ENCODE peak calls at places on chromosome 12, in six cellular contexts. O is lung; T is heart left ventricle; P is neural progenitor cell; D is cardiac muscle cell; G is CD4-positive, alpha-beta T cell. E is an unnamed sample.

GRCh38 chr12:50017047-50017446 is 8.2 kb downstream of the RACGAP1 start:
- DNase-seq in P (no peak), G (no peak), D (peak; percentile 14), T (peak; percentile 56), O (peak; percentile 72), E (peak; percentile 94)

GRCh38 chr12:6076340-6076739 is 48.1 kb downstream of the VWF start:
- DNase-seq in P (no peak), O (no peak), G (no peak), T (no peak), D (no peak), E (no peak)

GRCh38 chr12:64480148-64480547 is 28.2 kb downstream of the TBK1 start:
- DNase-seq in O (no peak), D (no peak), P (no peak), G (no peak), T (no peak), E (no peak)

GRCh38 chr12:52029686-52030085 is 21.6 kb upstream of the NR4A1 start:
- DNase-seq in T (peak; percentile 80), D (peak; percentile 91), O (no peak), G (no peak), P (peak; percentile 95), E (no peak)

GRCh38 chr12:40525054-40525453 is 167.2 kb upstream of the CNTN1 start:
- DNase-seq in P (no peak), T (no peak), G (no peak), O (no peak), D (no peak), E (no peak)

GRCh38 chr12:93996321-93996720 is 152.1 kb upstream of the PLXNC1 start:
- DNase-seq in T (no peak), P (peak; percentile 54), O (no peak), G (no peak), D (no peak), E (no peak)

GRCh38 chr12:54680374-54680773 is 32.2 kb upstream of the DCD start:
- DNase-seq in P (peak; percentile 51), O (no peak), G (no peak), D (no peak), T (no peak), E (peak; percentile 84)

GRCh38 chr12:5078423-5078822 is 34.7 kb downstream of the KCNA5 start:
- DNase-seq in T (peak; percentile 91), P (no peak), D (peak; percentile 94), G (no peak), O (no peak), E (no peak)

GRCh38 chr12:14886271-14886670 is 617 bp upstream of the MGP start:
- DNase-seq in O (no peak), G (no peak), D (no peak), P (no peak), T (no peak), E (no peak)

GRCh38 chr12:22100952-22101748 is 55.1 kb downstream of the CMAS start:
- DNase-seq in D (peak; percentile 69), O (no peak), P (peak; percentile 63), G (peak; percentile 14), T (no peak), E (no peak)

GRCh38 chr12:99119943-99120342 is 474.9 kb downstream of the APAF1 start:
- DNase-seq in D (no peak), T (no peak), O (no peak), G (no peak), P (no peak), E (no peak)

GRCh38 chr12:81668475-81668874 is 90.7 kb downstream of the PPFIA2 start:
- DNase-seq in P (no peak), O (no peak), T (no peak), D (no peak), G (no peak), E (no peak)

GRCh38 chr12:127559349-127560040 is 707.5 kb upstream of the TMEM132C start:
- DNase-seq in G (peak; percentile 5), P (peak; percentile 43), T (no peak), D (peak; percentile 8), O (no peak), E (peak; percentile 90)

GRCh38 chr12:60803147-60803546 is 1207.3 kb downstream of the SLC16A7 start:
- DNase-seq in O (no peak), G (no peak), P (no peak), D (no peak), T (no peak), E (no peak)

GRCh38 chr12:73274972-73275371 is 1002.8 kb downstream of the TRHDE start:
- DNase-seq in P (no peak), T (no peak), G (no peak), D (no peak), O (no peak), E (no peak)

GRCh38 chr12:96989916-96990315 is 82.9 kb downstream of the NEDD1 start:
- DNase-seq in P (peak; percentile 80), T (no peak), O (no peak), G (no peak), D (peak; percentile 36), E (no peak)

GRCh38 chr12:32252199-32253073 is 145.8 kb downstream of the BICD1 start:
- DNase-seq in T (no peak), G (no peak), P (peak; percentile 70), D (no peak), O (no peak), E (no peak)

GRCh38 chr12:64893961-64894360 is 69.5 kb downstream of the TBC1D30 start:
- DNase-seq in T (no peak), D (no peak), P (no peak), G (no peak), O (no peak), E (no peak)

GRCh38 chr12:96720363-96720705 is 186.7 kb upstream of the NEDD1 start:
- DNase-seq in D (no peak), G (peak; percentile 19), P (no peak), T (no peak), O (no peak), E (no peak)

GRCh38 chr12:88897723-88898122 is 317.5 kb upstream of the KITLG start:
- DNase-seq in G (no peak), T (no peak), O (no peak), D (no peak), P (no peak), E (no peak)

GRCh38 chr12:89273525-89273924 is 78.8 kb downstream of the DUSP6 start:
- DNase-seq in P (no peak), T (no peak), O (no peak), D (no peak), G (no peak), E (no peak)

GRCh38 chr12:69438539-69438938 is 31.6 kb upstream of the FRS2 start:
- DNase-seq in D (no peak), P (no peak), T (no peak), G (no peak), O (no peak), E (no peak)

GRCh38 chr12:94289551-94290312 is 141.4 kb downstream of the PLXNC1 start:
- DNase-seq in G (no peak), P (peak; percentile 39), O (no peak), T (no peak), D (peak; percentile 37), E (no peak)

DNA sequence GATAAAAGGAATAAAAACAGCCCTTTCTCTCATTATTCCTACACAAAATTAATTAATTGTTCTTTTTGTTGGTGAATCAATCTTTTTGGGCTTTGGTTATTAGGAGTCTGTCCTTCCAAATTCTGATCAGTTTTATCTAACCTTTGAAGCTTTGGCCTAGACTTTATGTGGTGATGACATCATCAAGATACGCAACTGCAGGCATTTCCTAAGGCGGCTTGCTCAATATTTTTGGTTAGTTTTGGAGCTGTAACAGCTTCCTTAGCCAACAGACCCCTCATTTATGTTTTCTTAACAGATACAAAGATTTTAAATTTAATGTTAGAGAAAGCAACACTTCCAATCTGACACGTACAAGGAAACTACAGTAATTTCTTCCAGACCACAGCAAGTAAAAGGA is 87.8 kb upstream of the PDE3A start:
- DNase-seq in O (no peak), P (no peak), D (no peak), G (no peak), T (no peak), E (no peak)
- H3K27ac ChIP-seq in O (no peak overlapping the region), P (no peak overlapping the region), D (no peak overlapping the region), G (no peak overlapping the region), T (no peak overlapping the region), E (no peak overlapping the region)

DNA sequence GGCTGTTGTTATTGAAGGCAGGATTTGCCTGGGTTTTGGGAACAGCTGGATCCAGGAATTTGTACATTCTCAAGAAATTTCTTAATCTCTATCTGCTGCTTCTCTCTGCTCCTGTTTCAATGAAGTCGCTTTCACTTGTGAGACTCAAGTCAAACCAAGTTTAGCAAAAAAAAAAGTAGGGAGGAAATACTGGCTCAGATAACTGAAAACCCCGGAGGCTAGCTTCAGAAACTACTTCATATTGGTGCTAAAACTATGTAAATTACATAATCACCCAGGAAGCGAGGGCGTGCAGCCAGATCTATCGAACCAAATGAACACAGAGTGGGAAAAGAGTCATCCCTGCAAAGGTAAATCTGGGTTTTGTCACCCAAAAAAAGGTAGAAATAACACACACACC is 68.3 kb upstream of the FICD start:
- DNase-seq in D (no peak), T (peak; percentile 40), G (no peak), O (no peak), P (no peak), E (no peak)
- H3K27ac ChIP-seq in D (no peak overlapping the region), T (peak overlapping the region; percentile 57), G (no peak overlapping the region), O (no peak overlapping the region), P (no peak overlapping the region), E (no peak overlapping the region)

GRCh38 chr12:124361996-124362395 is 67.1 kb downstream of the RFLNA start:
- DNase-seq in T (no peak), D (no peak), G (no peak), P (no peak), O (no peak), E (no peak)
- H3K27ac ChIP-seq in T (no peak overlapping the region), D (no peak overlapping the region), G (no peak overlapping the region), P (no peak overlapping the region), O (no peak overlapping the region), E (peak overlapping the region; percentile 66)

GRCh38 chr12:112419269-112420133 is 754 bp downstream of the PTPN11 start:
- DNase-seq in O (peak; percentile 74), D (peak; percentile 79), T (peak; percentile 76), P (peak; percentile 75), G (no peak), E (peak; percentile 93)

GRCh38 chr12:112418596-112419268 is at the start of gene PTPN11:
- DNase-seq in G (peak; percentile 85), D (peak; percentile 88), T (peak; percentile 87), P (peak; percentile 93), O (peak; percentile 88), E (peak; percentile 97)

GRCh38 chr12:112422531-112422930 is 3.8 kb downstream of the PTPN11 start:
- DNase-seq in P (no peak), T (no peak), D (no peak), O (no peak), G (no peak), E (no peak)

GRCh38 chr12:112420740-112421139 is 2.0 kb downstream of the PTPN11 start:
- DNase-seq in G (no peak), D (no peak), T (no peak), O (no peak), P (no peak), E (no peak)

DNA sequence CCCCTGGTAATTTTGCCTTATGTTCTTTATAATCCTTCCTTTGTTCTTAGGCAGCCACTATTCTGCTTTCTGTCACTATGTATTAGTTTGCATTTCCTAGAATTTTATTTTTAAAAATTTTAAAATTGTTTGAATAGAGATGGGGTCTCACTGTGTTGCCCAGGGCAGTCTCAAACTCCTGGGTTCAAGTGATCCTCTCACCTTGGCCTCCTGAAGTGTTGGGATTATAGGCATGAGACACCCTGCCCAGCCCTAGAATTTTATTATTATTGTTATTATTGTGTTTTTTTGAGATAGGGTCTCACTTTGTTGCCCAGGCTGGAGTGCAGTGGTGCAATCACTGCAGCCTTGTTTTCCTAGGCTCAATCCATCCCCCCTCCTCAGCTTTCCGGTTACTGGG is 2.6 kb downstream of the PTPN11 start:
- DNase-seq in P (no peak), D (no peak), G (no peak), T (no peak), O (no peak), E (no peak)
- H3K27ac ChIP-seq in P (no peak overlapping the region), D (no peak overlapping the region), G (no peak overlapping the region), T (no peak overlapping the region), O (no peak overlapping the region), E (no peak overlapping the region)

GRCh38 chr12:121038861-121039654 is at the start of gene OASL:
- DNase-seq in D (no peak), G (peak; percentile 48), P (no peak), O (no peak), T (no peak), E (no peak)
- H3K27ac ChIP-seq in D (no peak within 1 kb of the TSS), G (peak within 1 kb of the TSS; percentile 37), P (no peak within 1 kb of the TSS), O (peak within 1 kb of the TSS; percentile 66), T (peak within 1 kb of the TSS; percentile 42), E (no peak within 1 kb of the TSS)

E was measured in esophagus muscularis mucosa.